ENCODE peak calls at places on chromosomes 1 and 21, in four cellular contexts. O, Q, T and Y are unnamed samples.

GRCh38 chr21:36178349-36178748 is 21.7 kb downstream of the DOP1B start:
- DNase-seq in T (no peak), Q (no peak), O (no peak), Y (no peak)

GRCh38 chr1:48673725-48674124 is 103.0 kb downstream of the BEND5 start:
- DNase-seq in O (no peak), Q (peak), T (no peak), Y (no peak)

GRCh38 chr1:14939527-14940284 is 213.8 kb upstream of the TMEM51 start:
- DNase-seq in O (no peak), Q (no peak), T (no peak), Y (no peak)

GRCh38 chr1:111802110-111802509 is 46.4 kb downstream of the DDX20 start:
- DNase-seq in T (no peak), Q (no peak), O (no peak), Y (no peak)

GRCh38 chr1:36387141-36387949 is 1.6 kb upstream of the STK40 start:
- DNase-seq in Q (no peak), T (no peak), O (no peak), Y (no peak)

GRCh38 chr1:9996624-9997582 is at the start of gene RBP7:
- DNase-seq in O (peak), T (no peak), Q (peak), Y (no peak)

GRCh38 chr1:147163019-147163418 is 9.3 kb downstream of the PRKAB2 start:
- DNase-seq in O (no peak), T (no peak), Q (no peak), Y (no peak)

GRCh38 chr1:22452401-22452963 is 831 bp downstream of the ZBTB40 start:
- DNase-seq in O (peak), Q (peak), T (no peak), Y (no peak)

GRCh38 chr1:243658596-243659105 is 191.4 kb downstream of the AKT3 start:
- DNase-seq in T (no peak), O (no peak), Q (no peak), Y (no peak)

GRCh38 chr1:111789666-111790316 is 34.1 kb downstream of the DDX20 start:
- DNase-seq in Q (no peak), T (no peak), O (no peak), Y (no peak)

GRCh38 chr1:183685112-183685713 is 32.1 kb upstream of the APOBEC4 start:
- DNase-seq in O (peak), T (no peak), Q (peak), Y (no peak)

GRCh38 chr1:98086156-98086555 is 165.3 kb upstream of the DPYD start:
- DNase-seq in T (no peak), Q (no peak), O (no peak), Y (no peak)

GRCh38 chr1:172977296-172978027 is 73.3 kb downstream of the TNFSF18 start:
- DNase-seq in T (no peak), O (no peak), Q (no peak), Y (no peak)

GRCh38 chr1:95582191-95582590 is 348.2 kb downstream of the RWDD3 start:
- DNase-seq in O (no peak), Q (no peak), T (no peak), Y (no peak)

GRCh38 chr1:55741516-55741915 is 526.4 kb upstream of the USP24 start:
- DNase-seq in T (no peak), Q (no peak), O (no peak), Y (no peak)

GRCh38 chr1:233518344-233518743 is 95.6 kb upstream of the KCNK1 start:
- DNase-seq in T (no peak), O (peak), Q (peak), Y (no peak)

GRCh38 chr1:62712625-62713243 is 24.5 kb upstream of the DOCK7 start:
- DNase-seq in O (peak), T (no peak), Q (no peak), Y (peak)

GRCh38 chr1:75203415-75204277 is 69.5 kb downstream of the LHX8 start:
- DNase-seq in Q (peak), O (peak), T (no peak), Y (peak)

GRCh38 chr1:65232402-65233122 is 76.8 kb upstream of the DNAJC6 start:
- DNase-seq in O (no peak), T (no peak), Q (no peak), Y (no peak)

GRCh38 chr1:33683913-33684312 is 180.0 kb upstream of the HMGB4 start:
- DNase-seq in T (no peak), Q (no peak), O (no peak), Y (no peak)

GRCh38 chr1:9192578-9192977 is 42.0 kb upstream of the H6PD start:
- DNase-seq in T (no peak), Q (peak), O (no peak), Y (no peak)

GRCh38 chr1:6066680-6067079 is 21.0 kb downstream of the KCNAB2 start:
- DNase-seq in O (no peak), T (no peak), Q (no peak), Y (no peak)

GRCh38 chr1:82491301-82491986 is 690.7 kb downstream of the ADGRL2 start:
- DNase-seq in Q (no peak), O (no peak), T (no peak), Y (no peak)

GRCh38 chr1:110508038-110508437 is 10.9 kb downstream of the KCNA10 start:
- DNase-seq in T (peak), O (no peak), Q (peak), Y (no peak)

GRCh38 chr1:245085508-245086095 is 69.2 kb upstream of the KIF26B start:
- DNase-seq in Q (no peak), T (no peak), O (peak), Y (no peak)

GRCh38 chr1:153794671-153795324 is 19.6 kb downstream of the SLC27A3 start:
- DNase-seq in T (no peak), O (no peak), Q (no peak), Y (no peak)

GRCh38 chr1:234602334-234603220 is 7.4 kb downstream of the IRF2BP2 start:
- DNase-seq in T (no peak), Q (no peak), O (peak), Y (peak)

GRCh38 chr1:152654110-152654509 is 9.1 kb upstream of the LCE2D start:
- DNase-seq in T (no peak), O (peak), Q (no peak), Y (no peak)

GRCh38 chr1:31837441-31838158 is 21.8 kb upstream of the SPOCD1 start:
- DNase-seq in O (no peak), T (no peak), Q (no peak), Y (no peak)

GRCh38 chr21:44681152-44681551 is 811 bp downstream of the KRTAP12-1 start:
- DNase-seq in Q (no peak), O (no peak), T (no peak), Y (no peak)

GRCh38 chr1:167516404-167517388 is 1.6 kb downstream of the CD247 start:
- DNase-seq in O (no peak), T (no peak), Q (no peak), Y (no peak)

GRCh38 chr1:246492611-246493245 is 14.4 kb downstream of the SMYD3 start:
- DNase-seq in T (peak), O (peak), Q (peak), Y (peak)